ENCODE peak calls at places on chromosomes 1 and 21, in six cellular contexts. T is PC-3; U is heart right ventricle; R is CD4-positive, CD25-positive, alpha-beta regulatory T cell; J is SJCRH30; H is Panc1. I is an unnamed sample. For H3K4me1, the result is how much of the 10 kb centered on the place peaks cover.

GRCh38 chr1:243686149-243686548 is 163.9 kb downstream of the AKT3 start:
- DNase-seq in T (no peak), U (no peak), R (no peak), J (no peak), H (no peak), I (no peak)

GRCh38 chr1:27388337-27389005 is 4.0 kb upstream of the GPR3 start:
- DNase-seq in T (peak), U (peak), R (peak), J (peak), H (peak), I (peak)

GRCh38 chr1:223716302-223716862 is 4.0 kb downstream of the CAPN2 start:
- DNase-seq in T (no peak), U (no peak), R (peak), J (no peak), H (no peak), I (no peak)

GRCh38 chr1:6016191-6016865 is 24.1 kb upstream of the NPHP4 start:
- DNase-seq in T (peak), U (no peak), R (no peak), J (no peak), H (no peak), I (no peak)

GRCh38 chr1:224988042-224988441 is 58.6 kb downstream of the DNAH14 start:
- DNase-seq in T (no peak), U (no peak), R (no peak), J (no peak), H (no peak), I (no peak)

GRCh38 chr1:236904874-236905741 is 99.1 kb downstream of the MT1HL1 start:
- DNase-seq in T (peak), U (no peak), R (no peak), J (no peak), H (peak), I (no peak)

GRCh38 chr1:2290595-2291510 is 62.7 kb downstream of the SKI start:
- DNase-seq in T (no peak), U (peak), R (peak), J (peak), H (no peak), I (no peak)

GRCh38 chr21:45266518-45267389 is 20.9 kb downstream of the POFUT2 start:
- DNase-seq in T (no peak), U (no peak), R (no peak), J (no peak), H (no peak), I (no peak)

GRCh38 chr1:27752372-27752771 is 20.6 kb upstream of the STX12 start:
- DNase-seq in T (no peak), U (no peak), R (no peak), J (peak), H (no peak), I (no peak)

GRCh38 chr1:13930151-13930550 is 230.2 kb downstream of the PRDM2 start:
- DNase-seq in T (peak), U (no peak), R (no peak), J (no peak), H (no peak), I (peak)

GRCh38 chr1:13965770-13966398 is 265.9 kb downstream of the PRDM2 start:
- DNase-seq in T (peak), U (peak), R (no peak), J (peak), H (no peak), I (peak)

GRCh38 chr1:12537906-12538461 is 80.0 kb downstream of the DHRS3 start:
- DNase-seq in T (no peak), U (no peak), R (no peak), J (no peak), H (no peak), I (no peak)

GRCh38 chr1:70542856-70543255 is 131.8 kb downstream of the CTH start:
- DNase-seq in T (no peak), U (no peak), R (no peak), J (no peak), H (no peak), I (no peak)

GRCh38 chr1:109193653-109194590 is 19.8 kb upstream of the SARS1 start:
- DNase-seq in T (peak), U (no peak), R (peak), J (peak), H (no peak), I (no peak)

GRCh38 chr1:48495166-48495565 is 23.2 kb upstream of the SPATA6 start:
- DNase-seq in T (no peak), U (no peak), R (no peak), J (no peak), H (no peak), I (no peak)

GRCh38 chr1:169148472-169149252 is 42.2 kb downstream of the ATP1B1 start:
- DNase-seq in T (no peak), U (no peak), R (no peak), J (no peak), H (no peak), I (no peak)

GRCh38 chr1:167803358-167804217 is 81.8 kb downstream of the MPZL1 start:
- DNase-seq in T (peak), U (peak), R (peak), J (peak), H (peak), I (peak)

GRCh38 chr1:209029737-209030136 is 553.8 kb upstream of the CAMK1G start:
- DNase-seq in T (peak), U (no peak), R (no peak), J (no peak), H (no peak), I (no peak)

GRCh38 chr1:226318471-226318870 is 9.5 kb upstream of the LIN9 start:
- DNase-seq in T (no peak), U (no peak), R (no peak), J (no peak), H (no peak), I (no peak)

GRCh38 chr1:227270554-227270953 is 47.7 kb downstream of the CDC42BPA start:
- DNase-seq in T (no peak), U (no peak), R (no peak), J (no peak), H (no peak), I (no peak)

GRCh38 chr1:117665523-117666274 is 59.9 kb downstream of the TENT5C start:
- DNase-seq in T (no peak), U (no peak), R (peak), J (no peak), H (no peak), I (no peak)

GRCh38 chr1:117664314-117664713 is 58.5 kb downstream of the TENT5C start:
- DNase-seq in T (no peak), U (no peak), R (peak), J (no peak), H (no peak), I (no peak)

GRCh38 chr1:117661027-117661426 is 55.2 kb downstream of the TENT5C start:
- DNase-seq in T (no peak), U (no peak), R (peak), J (no peak), H (no peak), I (no peak)

GRCh38 chr1:117662667-117663066 is 56.8 kb downstream of the TENT5C start:
- DNase-seq in T (no peak), U (no peak), R (no peak), J (no peak), H (no peak), I (no peak)

DNA sequence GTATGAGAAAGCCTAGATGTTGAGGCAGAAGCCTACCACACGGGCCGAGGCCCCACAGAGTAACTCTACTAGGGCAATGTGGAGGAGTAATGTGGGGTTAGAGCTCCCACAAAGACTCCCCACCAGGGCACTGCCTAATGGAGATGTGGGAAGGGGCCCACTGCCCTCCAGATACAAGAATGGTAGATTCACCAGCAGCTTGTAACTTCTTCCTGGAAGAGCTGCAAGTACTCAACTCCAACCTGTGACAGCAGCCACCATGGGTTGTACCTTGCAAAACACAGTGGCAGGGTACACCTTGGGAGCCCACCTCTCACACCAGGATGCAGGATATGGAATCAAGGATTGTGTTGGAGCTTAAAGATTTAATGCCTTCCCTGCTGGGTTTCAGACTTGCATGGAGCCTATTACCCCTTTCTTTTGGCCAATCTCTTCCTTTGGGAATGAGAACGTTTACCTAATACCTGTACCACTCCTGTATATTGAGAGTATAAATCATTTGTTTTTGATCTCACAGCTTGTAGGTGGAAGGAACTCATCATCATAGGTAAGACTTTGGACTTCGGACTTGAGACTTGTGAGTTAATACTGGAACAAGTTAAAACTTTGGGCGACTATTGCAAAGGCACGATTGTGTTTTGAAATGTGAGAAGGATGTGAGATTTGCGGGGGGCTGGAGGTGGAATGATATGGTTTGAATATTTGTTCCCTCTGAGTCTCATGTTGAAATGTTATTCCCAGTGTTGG is 57.5 kb downstream of the TENT5C start:
- DNase-seq in T (no peak), U (no peak), R (no peak), J (no peak), H (no peak), I (no peak)
- H3K4me1 ChIP-seq in T (under half), U (under half), R (half or more), J (under half), H (under half), I (under half)

DNA sequence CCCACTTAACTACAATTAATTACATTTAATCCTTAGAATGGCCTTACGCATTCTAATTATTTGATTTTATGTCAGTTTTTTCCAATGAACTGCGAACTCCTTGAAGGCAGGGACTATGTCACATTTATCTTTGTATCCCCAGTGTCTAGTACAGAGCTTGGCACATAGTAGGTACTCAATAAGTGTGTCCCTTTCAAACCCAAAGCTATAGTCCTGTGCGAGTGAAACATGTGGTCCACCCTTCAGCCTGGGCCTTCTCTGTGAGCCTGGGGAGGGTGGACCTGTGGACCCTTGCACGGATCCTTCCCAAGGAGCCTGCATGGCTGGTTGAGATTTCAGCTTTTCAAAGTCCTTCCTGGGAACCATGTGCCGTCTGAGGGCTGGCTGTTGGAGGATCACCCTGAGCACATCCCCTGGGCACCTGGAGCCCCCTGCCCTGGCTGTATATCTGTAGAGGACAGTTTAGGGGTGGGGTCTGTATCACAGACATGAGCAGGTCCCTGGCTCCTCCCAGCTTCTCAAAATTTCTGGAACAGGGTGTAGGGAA is 103.1 kb downstream of the IER5 start:
- DNase-seq in T (no peak), U (no peak), R (no peak), J (no peak), H (no peak), I (no peak)
- H3K4me3 ChIP-seq in T (no peak), U (no peak), R (no peak), J (no peak), H (no peak), I (no peak)

GRCh38 chr1:116769561-116769977 is 15.3 kb downstream of the CD2 start:
- DNase-seq in T (peak), U (no peak), R (peak), J (no peak), H (no peak), I (no peak)
- H3K27ac ChIP-seq in T (no peak), U (no peak), R (peak), J (no peak), H (no peak), I (no peak)

GRCh38 chr1:39275836-39276507 is 71.5 kb downstream of the MACF1 start:
- DNase-seq in T (no peak), U (no peak), R (no peak), J (no peak), H (no peak), I (no peak)

GRCh38 chr1:39269791-39270342 is 65.4 kb downstream of the MACF1 start:
- DNase-seq in T (no peak), U (no peak), R (no peak), J (peak), H (no peak), I (no peak)

GRCh38 chr1:39272027-39272790 is 67.7 kb downstream of the MACF1 start:
- DNase-seq in T (no peak), U (peak), R (no peak), J (peak), H (no peak), I (no peak)

GRCh38 chr1:39270368-39270767 is 65.9 kb downstream of the MACF1 start:
- DNase-seq in T (no peak), U (no peak), R (no peak), J (no peak), H (no peak), I (no peak)

DNA sequence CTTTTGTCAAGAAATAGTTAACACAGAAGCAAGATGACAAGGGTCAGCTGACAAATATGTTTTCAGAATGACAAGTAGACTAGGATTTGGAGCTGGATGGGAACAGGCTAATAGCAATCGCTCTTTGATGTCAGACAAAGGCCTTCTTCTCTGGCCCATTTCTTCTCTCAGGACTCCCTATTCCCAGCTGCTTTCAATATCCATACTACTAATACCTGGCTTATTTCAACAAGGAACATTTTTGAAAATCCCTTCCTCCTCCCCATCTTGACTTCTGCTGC is 68.2 kb downstream of the MACF1 start:
- DNase-seq in T (no peak), U (no peak), R (no peak), J (peak), H (no peak), I (no peak)
- H3K4me1 ChIP-seq in T (under half), U (half or more), R (under half), J (half or more), H (under half), I (under half)

DNA sequence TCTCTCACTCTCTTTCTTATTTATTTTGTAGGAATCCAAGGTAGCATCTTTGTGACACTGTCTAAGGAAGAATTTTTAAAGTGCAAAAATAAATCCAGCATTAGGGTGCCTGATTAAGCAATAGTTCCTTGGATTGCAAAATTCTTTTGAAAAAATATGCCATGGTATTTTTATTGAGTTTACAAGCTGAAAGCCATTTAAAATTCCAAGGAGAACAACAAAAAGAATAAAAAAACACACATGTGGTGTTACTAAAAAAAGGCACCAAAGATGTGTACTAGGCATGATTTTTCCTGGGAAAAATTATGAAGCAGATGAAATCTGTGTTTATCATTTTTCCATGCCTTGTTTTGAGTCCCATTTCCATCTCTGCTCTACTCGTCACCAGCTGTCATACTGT is 156.9 kb upstream of the ZNHIT6 start:
- DNase-seq in T (no peak), U (no peak), R (no peak), J (no peak), H (no peak), I (no peak)
- H3K4me3 ChIP-seq in T (no peak), U (no peak), R (no peak), J (no peak), H (no peak), I (no peak)

GRCh38 chr1:31984419-31985347 is 29.0 kb upstream of the KHDRBS1 start:
- DNase-seq in T (peak), U (no peak), R (no peak), J (peak), H (no peak), I (no peak)
- H3K27ac ChIP-seq in T (no peak), U (no peak), R (peak), J (peak), H (no peak), I (no peak)